ENCODE peak calls at places on chromosomes 4 and X, in seven cellular contexts. One of them, this sample, is unnamed.

GRCh38 chr4:26579169-26579568 is 4.7 kb upstream of the TBC1D19 start:
- DNase-seq in SJSA1: no peak
- DNase-seq in aorta: no peak
- DNase-seq in ELR: no peak
- DNase-seq in stimulated activated CD8-positive, alpha-beta memory T cell treated with anti-CD3 and anti-CD28 coated beads, Interleukin-15, amount 100 ng/mL, for 48 hours: no peak
- DNase-seq in AG09309: no peak
- DNase-seq in activated gamma-delta T cell treated with anti-CD3 and anti-CD28 coated beads, Interleukin-2, amount 50 U/mL, for 16 hours: no peak
- DNase-seq in this sample: no peak

GRCh38 chrX:132837126-132837525 is 121.3 kb downstream of the HS6ST2 start:
- DNase-seq in stimulated activated CD8-positive, alpha-beta memory T cell treated with anti-CD3 and anti-CD28 coated beads, Interleukin-15, amount 100 ng/mL, for 48 hours: no peak
- DNase-seq in SJSA1: no peak
- DNase-seq in ELR: no peak
- DNase-seq in AG09309: no peak
- DNase-seq in activated gamma-delta T cell treated with anti-CD3 and anti-CD28 coated beads, Interleukin-2, amount 50 U/mL, for 16 hours: no peak
- DNase-seq in aorta: no peak
- DNase-seq in this sample: no peak

GRCh38 chrX:11913001-11913400 is 155.0 kb downstream of the MSL3 start:
- DNase-seq in stimulated activated CD8-positive, alpha-beta memory T cell treated with anti-CD3 and anti-CD28 coated beads, Interleukin-15, amount 100 ng/mL, for 48 hours: no peak
- DNase-seq in ELR: peak; percentile 27
- DNase-seq in AG09309: no peak
- DNase-seq in aorta: no peak
- DNase-seq in SJSA1: no peak
- DNase-seq in activated gamma-delta T cell treated with anti-CD3 and anti-CD28 coated beads, Interleukin-2, amount 50 U/mL, for 16 hours: no peak
- DNase-seq in this sample: no peak

GRCh38 chr4:153748378-153748777 is 11.4 kb downstream of the RNF175 start:
- DNase-seq in aorta: peak; percentile 86
- DNase-seq in ELR: peak; percentile 59
- DNase-seq in stimulated activated CD8-positive, alpha-beta memory T cell treated with anti-CD3 and anti-CD28 coated beads, Interleukin-15, amount 100 ng/mL, for 48 hours: no peak
- DNase-seq in activated gamma-delta T cell treated with anti-CD3 and anti-CD28 coated beads, Interleukin-2, amount 50 U/mL, for 16 hours: no peak
- DNase-seq in AG09309: peak; percentile 31
- DNase-seq in SJSA1: no peak
- DNase-seq in this sample: peak; percentile 48

GRCh38 chr4:81380364-81380853 is 91.3 kb downstream of the RASGEF1B start:
- DNase-seq in AG09309: no peak
- DNase-seq in aorta: no peak
- DNase-seq in SJSA1: no peak
- DNase-seq in ELR: no peak
- DNase-seq in stimulated activated CD8-positive, alpha-beta memory T cell treated with anti-CD3 and anti-CD28 coated beads, Interleukin-15, amount 100 ng/mL, for 48 hours: no peak
- DNase-seq in activated gamma-delta T cell treated with anti-CD3 and anti-CD28 coated beads, Interleukin-2, amount 50 U/mL, for 16 hours: no peak
- DNase-seq in this sample: no peak

GRCh38 chr4:168832746-168833575 is 177.1 kb downstream of the CBR4 start:
- DNase-seq in aorta: peak; percentile 62
- DNase-seq in AG09309: no peak
- DNase-seq in activated gamma-delta T cell treated with anti-CD3 and anti-CD28 coated beads, Interleukin-2, amount 50 U/mL, for 16 hours: no peak
- DNase-seq in ELR: peak; percentile 43
- DNase-seq in SJSA1: peak; percentile 49
- DNase-seq in stimulated activated CD8-positive, alpha-beta memory T cell treated with anti-CD3 and anti-CD28 coated beads, Interleukin-15, amount 100 ng/mL, for 48 hours: no peak
- DNase-seq in this sample: peak; percentile 84

GRCh38 chrX:1492421-1493012 is 39.8 kb upstream of the ASMTL start:
- DNase-seq in ELR: no peak
- DNase-seq in stimulated activated CD8-positive, alpha-beta memory T cell treated with anti-CD3 and anti-CD28 coated beads, Interleukin-15, amount 100 ng/mL, for 48 hours: no peak
- DNase-seq in aorta: no peak
- DNase-seq in AG09309: no peak
- DNase-seq in activated gamma-delta T cell treated with anti-CD3 and anti-CD28 coated beads, Interleukin-2, amount 50 U/mL, for 16 hours: no peak
- DNase-seq in SJSA1: no peak
- DNase-seq in this sample: no peak

GRCh38 chr4:87036713-87037112 is 101.9 kb downstream of the AFF1 start:
- DNase-seq in aorta: no peak
- DNase-seq in SJSA1: no peak
- DNase-seq in activated gamma-delta T cell treated with anti-CD3 and anti-CD28 coated beads, Interleukin-2, amount 50 U/mL, for 16 hours: no peak
- DNase-seq in stimulated activated CD8-positive, alpha-beta memory T cell treated with anti-CD3 and anti-CD28 coated beads, Interleukin-15, amount 100 ng/mL, for 48 hours: no peak
- DNase-seq in ELR: no peak
- DNase-seq in AG09309: no peak
- DNase-seq in this sample: no peak

GRCh38 chr4:23023121-23023520 is 330.4 kb downstream of the GBA3 start:
- DNase-seq in aorta: no peak
- DNase-seq in activated gamma-delta T cell treated with anti-CD3 and anti-CD28 coated beads, Interleukin-2, amount 50 U/mL, for 16 hours: no peak
- DNase-seq in ELR: no peak
- DNase-seq in AG09309: no peak
- DNase-seq in SJSA1: no peak
- DNase-seq in stimulated activated CD8-positive, alpha-beta memory T cell treated with anti-CD3 and anti-CD28 coated beads, Interleukin-15, amount 100 ng/mL, for 48 hours: no peak
- DNase-seq in this sample: no peak

GRCh38 chr4:3040447-3041191 is 33.7 kb downstream of the HTT-AS start:
- DNase-seq in aorta: no peak
- DNase-seq in stimulated activated CD8-positive, alpha-beta memory T cell treated with anti-CD3 and anti-CD28 coated beads, Interleukin-15, amount 100 ng/mL, for 48 hours: no peak
- DNase-seq in AG09309: no peak
- DNase-seq in activated gamma-delta T cell treated with anti-CD3 and anti-CD28 coated beads, Interleukin-2, amount 50 U/mL, for 16 hours: no peak
- DNase-seq in SJSA1: no peak
- DNase-seq in ELR: no peak
- DNase-seq in this sample: no peak

GRCh38 chrX:153946910-153947769 is 2.7 kb upstream of the RENBP start:
- DNase-seq in AG09309: peak; percentile 16
- DNase-seq in ELR: peak; percentile 87
- DNase-seq in SJSA1: peak; percentile 81
- DNase-seq in activated gamma-delta T cell treated with anti-CD3 and anti-CD28 coated beads, Interleukin-2, amount 50 U/mL, for 16 hours: peak; percentile 62
- DNase-seq in stimulated activated CD8-positive, alpha-beta memory T cell treated with anti-CD3 and anti-CD28 coated beads, Interleukin-15, amount 100 ng/mL, for 48 hours: peak; percentile 72
- DNase-seq in aorta: peak; percentile 85
- DNase-seq in this sample: peak; percentile 91

GRCh38 chr4:4985844-4986243 is 33.4 kb downstream of the CYTL1 start:
- DNase-seq in stimulated activated CD8-positive, alpha-beta memory T cell treated with anti-CD3 and anti-CD28 coated beads, Interleukin-15, amount 100 ng/mL, for 48 hours: no peak
- DNase-seq in ELR: peak; percentile 25
- DNase-seq in AG09309: no peak
- DNase-seq in aorta: no peak
- DNase-seq in activated gamma-delta T cell treated with anti-CD3 and anti-CD28 coated beads, Interleukin-2, amount 50 U/mL, for 16 hours: no peak
- DNase-seq in SJSA1: no peak
- DNase-seq in this sample: no peak

GRCh38 chr4:176187610-176188009 is 7.8 kb downstream of the SPATA4 start:
- DNase-seq in ELR: peak; percentile 78
- DNase-seq in aorta: no peak
- DNase-seq in SJSA1: no peak
- DNase-seq in AG09309: no peak
- DNase-seq in activated gamma-delta T cell treated with anti-CD3 and anti-CD28 coated beads, Interleukin-2, amount 50 U/mL, for 16 hours: no peak
- DNase-seq in stimulated activated CD8-positive, alpha-beta memory T cell treated with anti-CD3 and anti-CD28 coated beads, Interleukin-15, amount 100 ng/mL, for 48 hours: no peak
- DNase-seq in this sample: no peak

GRCh38 chr4:90152024-90152423 is 24.8 kb downstream of the CCSER1 start:
- DNase-seq in aorta: no peak
- DNase-seq in ELR: no peak
- DNase-seq in SJSA1: no peak
- DNase-seq in AG09309: no peak
- DNase-seq in stimulated activated CD8-positive, alpha-beta memory T cell treated with anti-CD3 and anti-CD28 coated beads, Interleukin-15, amount 100 ng/mL, for 48 hours: no peak
- DNase-seq in activated gamma-delta T cell treated with anti-CD3 and anti-CD28 coated beads, Interleukin-2, amount 50 U/mL, for 16 hours: no peak
- DNase-seq in this sample: no peak

GRCh38 chr4:3320361-3321023 is 27.7 kb downstream of the RGS12 start:
- DNase-seq in activated gamma-delta T cell treated with anti-CD3 and anti-CD28 coated beads, Interleukin-2, amount 50 U/mL, for 16 hours: no peak
- DNase-seq in aorta: peak; percentile 25
- DNase-seq in AG09309: no peak
- DNase-seq in stimulated activated CD8-positive, alpha-beta memory T cell treated with anti-CD3 and anti-CD28 coated beads, Interleukin-15, amount 100 ng/mL, for 48 hours: no peak
- DNase-seq in SJSA1: no peak
- DNase-seq in ELR: no peak
- DNase-seq in this sample: no peak